ENCODE peak calls at places on chromosomes 3 and 15, in seven cellular contexts. L, J, X, Q, Y, E and B are unnamed samples.

GRCh38 chr3:187765342-187765741 is 20.1 kb upstream of the BCL6 start:
- DNase-seq in L (peak), J (no peak), X (no peak), Q (no peak), Y (peak), E (no peak), B (no peak)

GRCh38 chr15:75034615-75035014 is 11.2 kb downstream of the PPCDC start:
- DNase-seq in L (no peak), J (no peak), X (no peak), Q (no peak), Y (no peak), E (no peak), B (no peak)

GRCh38 chr15:79474252-79474651 is 42.1 kb downstream of the MINAR1 start:
- DNase-seq in L (peak), J (no peak), X (no peak), Q (no peak), Y (peak), E (no peak), B (no peak)

GRCh38 chr3:42179110-42179725 is 86.8 kb downstream of the CCK start:
- DNase-seq in L (peak), J (no peak), X (no peak), Q (peak), Y (peak), E (no peak), B (no peak)

GRCh38 chr3:71416868-71417267 is 166.7 kb downstream of the FOXP1 start:
- DNase-seq in L (no peak), J (no peak), X (no peak), Q (no peak), Y (no peak), E (no peak), B (no peak)

GRCh38 chr3:180980612-180981011 is 8.9 kb downstream of the DNAJC19 start:
- DNase-seq in L (peak), J (no peak), X (no peak), Q (no peak), Y (no peak), E (no peak), B (no peak)

GRCh38 chr15:31372635-31373091 is 46.0 kb downstream of the KLF13 start:
- DNase-seq in L (peak), J (no peak), X (no peak), Q (no peak), Y (peak), E (peak), B (peak)

GRCh38 chr3:132721479-132722164 is 587 bp downstream of the NPHP3 start:
- DNase-seq in L (peak), J (peak), X (peak), Q (peak), Y (peak), E (peak), B (peak)

GRCh38 chr15:63615935-63616334 is 18.7 kb downstream of the FBXL22 start:
- DNase-seq in L (no peak), J (no peak), X (no peak), Q (no peak), Y (no peak), E (no peak), B (no peak)

GRCh38 chr3:57018246-57018645 is 42.2 kb upstream of the SPATA12 start:
- DNase-seq in L (no peak), J (no peak), X (no peak), Q (no peak), Y (no peak), E (no peak), B (no peak)

GRCh38 chr3:54756330-54756731 is 171.5 kb downstream of the LRTM1 start:
- DNase-seq in L (peak), J (no peak), X (no peak), Q (no peak), Y (peak), E (no peak), B (no peak)

GRCh38 chr15:77418341-77419049 is 1.4 kb downstream of the PEAK1 start:
- DNase-seq in L (peak), J (no peak), X (no peak), Q (no peak), Y (peak), E (no peak), B (no peak)

GRCh38 chr3:171776839-171777607 is 33.3 kb downstream of the PLD1 start:
- DNase-seq in L (no peak), J (no peak), X (no peak), Q (no peak), Y (no peak), E (no peak), B (no peak)

GRCh38 chr3:178392553-178392952 is 143.7 kb upstream of the KCNMB2 start:
- DNase-seq in L (peak), J (no peak), X (no peak), Q (no peak), Y (peak), E (no peak), B (no peak)

GRCh38 chr3:21942328-21942727 is 191.3 kb upstream of the ZNF385D start:
- DNase-seq in L (peak), J (no peak), X (no peak), Q (no peak), Y (peak), E (no peak), B (no peak)

GRCh38 chr3:13308406-13308805 is 111.7 kb downstream of the NUP210 start:
- DNase-seq in L (peak), J (peak), X (no peak), Q (no peak), Y (peak), E (peak), B (peak)

GRCh38 chr3:53222183-53222901 is 33.5 kb downstream of the TKT start:
- DNase-seq in L (no peak), J (no peak), X (peak), Q (no peak), Y (no peak), E (no peak), B (no peak)

GRCh38 chr15:31598620-31599019 is 272.0 kb downstream of the KLF13 start:
- DNase-seq in L (no peak), J (no peak), X (peak), Q (peak), Y (no peak), E (no peak), B (peak)

GRCh38 chr3:30657914-30658313 is 51.5 kb downstream of the TGFBR2 start:
- DNase-seq in L (peak), J (no peak), X (no peak), Q (no peak), Y (peak), E (no peak), B (no peak)

GRCh38 chr3:48503406-48504050 is 446 bp downstream of the SHISA5 start:
- DNase-seq in L (peak), J (no peak), X (peak), Q (peak), Y (peak), E (peak), B (no peak)

GRCh38 chr3:49566312-49566711 is 12.0 kb downstream of the BSN start:
- DNase-seq in L (peak), J (no peak), X (no peak), Q (no peak), Y (no peak), E (no peak), B (no peak)

GRCh38 chr15:38860253-38860652 is 295.6 kb upstream of the RASGRP1 start:
- DNase-seq in L (no peak), J (no peak), X (no peak), Q (no peak), Y (peak), E (no peak), B (no peak)

GRCh38 chr15:98154863-98155262 is 194.4 kb downstream of the ARRDC4 start:
- DNase-seq in L (peak), J (no peak), X (no peak), Q (no peak), Y (peak), E (no peak), B (no peak)

GRCh38 chr3:128313181-128313725 is 153.4 kb downstream of the DNAJB8 start:
- DNase-seq in L (no peak), J (no peak), X (no peak), Q (peak), Y (no peak), E (no peak), B (no peak)

GRCh38 chr3:161284989-161285388 is 63.9 kb downstream of the NMD3 start:
- DNase-seq in L (no peak), J (no peak), X (no peak), Q (no peak), Y (peak), E (no peak), B (no peak)

GRCh38 chr15:29936353-29937049 is 114.2 kb upstream of the TJP1 start:
- DNase-seq in L (no peak), J (no peak), X (no peak), Q (no peak), Y (no peak), E (peak), B (no peak)

GRCh38 chr3:3200632-3201212 is 21.2 kb upstream of the CRBN start:
- DNase-seq in L (peak), J (peak), X (no peak), Q (peak), Y (peak), E (peak), B (peak)

GRCh38 chr15:83651541-83651940 is 2.4 kb upstream of the ADAMTSL3 start:
- DNase-seq in L (no peak), J (no peak), X (no peak), Q (no peak), Y (no peak), E (no peak), B (no peak)

GRCh38 chr3:160739079-160739478 is 17.0 kb upstream of the PPM1L start:
- DNase-seq in L (peak), J (no peak), X (no peak), Q (no peak), Y (peak), E (no peak), B (no peak)

GRCh38 chr15:41957021-41957897 is 15.1 kb downstream of the EHD4 start:
- DNase-seq in L (no peak), J (no peak), X (no peak), Q (no peak), Y (no peak), E (no peak), B (no peak)

GRCh38 chr15:63715818-63716217 is 117.9 kb downstream of the HERC1 start:
- DNase-seq in L (no peak), J (no peak), X (no peak), Q (no peak), Y (no peak), E (no peak), B (no peak)

GRCh38 chr3:162971715-162972114 is 1475.1 kb downstream of the OTOL1 start:
- DNase-seq in L (no peak), J (no peak), X (no peak), Q (no peak), Y (no peak), E (no peak), B (no peak)

GRCh38 chr3:111999924-112000835 is 1.5 kb downstream of the TAGLN3 start:
- DNase-seq in L (no peak), J (no peak), X (no peak), Q (no peak), Y (no peak), E (no peak), B (no peak)
- H3K4me3 ChIP-seq in L (no peak), J (peak), X (no peak), Q (no peak), Y (no peak), E (no peak), B (no peak)

GRCh38 chr3:1082024-1082633 is 10.7 kb upstream of the CNTN6 start:
- DNase-seq in L (peak), J (peak), X (no peak), Q (peak), Y (no peak), E (peak), B (no peak)
- TF ChIP-seq CTCF in L (peak), J (peak), X (peak), Q (peak), Y (peak), E (peak), B (peak)

DNA sequence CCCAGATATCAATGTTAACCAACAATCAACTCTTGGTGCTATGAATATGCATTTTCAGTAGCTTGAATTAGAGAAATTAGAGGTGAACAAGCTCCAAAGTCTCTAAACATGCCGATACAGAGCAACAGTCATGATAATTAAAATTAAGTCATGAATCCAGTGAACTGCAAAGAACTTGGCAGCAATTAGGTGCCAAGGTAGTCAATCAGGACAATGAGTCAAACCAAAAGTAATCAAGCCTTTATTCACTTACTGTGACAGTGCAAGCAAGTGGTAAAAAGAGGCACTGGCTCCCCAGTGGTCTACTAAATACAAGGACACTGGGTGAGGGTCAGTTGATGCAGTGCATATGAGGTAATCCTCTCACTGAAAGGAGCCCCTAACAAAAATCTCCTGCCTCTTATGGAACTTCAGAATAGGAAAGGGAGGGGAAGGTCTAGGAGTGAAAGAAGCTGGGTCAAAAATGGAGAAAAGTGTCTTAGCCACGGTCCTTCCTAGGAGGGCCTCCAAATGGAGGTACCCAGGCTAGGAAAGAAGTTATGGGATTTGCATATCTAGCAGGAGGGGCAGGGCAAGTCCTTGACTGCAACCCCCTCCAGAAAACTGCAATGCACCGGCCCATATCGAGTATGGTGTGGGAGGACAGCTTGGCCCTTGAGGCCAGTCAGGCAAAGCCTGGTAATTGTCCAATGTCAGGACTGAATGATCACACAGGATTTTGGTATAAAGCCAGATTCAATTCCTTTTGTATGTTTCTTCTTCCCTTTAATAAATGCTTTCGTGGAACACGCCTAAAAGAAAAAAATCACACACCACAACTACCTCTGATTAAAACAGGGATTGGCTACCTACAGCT is 1.5 kb downstream of the ZNF770 start:
- DNase-seq in L (no peak), J (no peak), X (no peak), Q (no peak), Y (no peak), E (no peak), B (no peak)
- H3K4me3 ChIP-seq in L (peak), J (peak), X (peak), Q (peak), Y (peak), E (no peak), B (peak)

DNA sequence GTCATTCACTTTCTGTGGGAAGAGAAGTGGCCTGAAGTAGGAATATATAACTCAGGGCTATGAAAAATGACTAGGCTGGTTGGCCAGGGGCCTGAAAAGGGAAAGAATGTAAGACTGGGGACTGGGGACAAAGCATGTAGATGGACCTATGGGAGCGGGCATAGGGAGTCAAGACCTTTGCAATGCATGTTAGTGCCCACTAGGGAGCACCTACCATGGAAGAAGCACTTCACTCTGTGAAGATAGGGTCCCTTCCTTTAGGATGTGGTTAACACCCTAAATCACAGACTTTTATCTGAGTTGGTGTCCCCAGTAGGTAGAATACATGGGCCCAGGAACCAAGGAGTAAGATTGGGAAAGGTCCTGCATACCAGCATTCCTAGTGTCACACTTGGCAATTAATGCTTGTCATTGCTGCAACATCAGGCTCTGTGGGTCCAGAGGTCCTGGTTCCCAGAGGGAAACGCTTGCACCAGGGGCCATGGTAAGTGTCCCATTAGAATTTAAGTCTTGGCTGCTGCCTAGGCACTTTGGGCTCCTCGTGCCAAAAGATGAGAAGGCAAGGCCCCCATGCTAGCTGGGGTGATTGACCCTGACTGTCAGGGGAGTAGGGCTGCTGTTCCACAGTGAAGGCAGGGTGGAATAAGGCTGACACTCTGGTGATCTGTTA is 79.6 kb downstream of the CRYGS start:
- DNase-seq in L (no peak), J (no peak), X (no peak), Q (no peak), Y (no peak), E (no peak), B (no peak)
- TF ChIP-seq CTCF in L (no peak), J (no peak), X (no peak), Q (no peak), Y (no peak), E (peak), B (peak)

GRCh38 chr3:153757839-153758238 is 363.4 kb upstream of the ARHGEF26 start:
- DNase-seq in L (peak), J (no peak), X (no peak), Q (no peak), Y (no peak), E (no peak), B (no peak)

GRCh38 chr3:153760952-153761351 is 360.2 kb upstream of the ARHGEF26 start:
- DNase-seq in L (no peak), J (no peak), X (no peak), Q (no peak), Y (no peak), E (no peak), B (no peak)

GRCh38 chr3:153767601-153768558 is 353.3 kb upstream of the ARHGEF26 start:
- DNase-seq in L (no peak), J (no peak), X (no peak), Q (no peak), Y (no peak), E (no peak), B (no peak)

GRCh38 chr3:153756816-153757215 is 364.4 kb upstream of the ARHGEF26 start:
- DNase-seq in L (peak), J (no peak), X (no peak), Q (no peak), Y (peak), E (no peak), B (no peak)

DNA sequence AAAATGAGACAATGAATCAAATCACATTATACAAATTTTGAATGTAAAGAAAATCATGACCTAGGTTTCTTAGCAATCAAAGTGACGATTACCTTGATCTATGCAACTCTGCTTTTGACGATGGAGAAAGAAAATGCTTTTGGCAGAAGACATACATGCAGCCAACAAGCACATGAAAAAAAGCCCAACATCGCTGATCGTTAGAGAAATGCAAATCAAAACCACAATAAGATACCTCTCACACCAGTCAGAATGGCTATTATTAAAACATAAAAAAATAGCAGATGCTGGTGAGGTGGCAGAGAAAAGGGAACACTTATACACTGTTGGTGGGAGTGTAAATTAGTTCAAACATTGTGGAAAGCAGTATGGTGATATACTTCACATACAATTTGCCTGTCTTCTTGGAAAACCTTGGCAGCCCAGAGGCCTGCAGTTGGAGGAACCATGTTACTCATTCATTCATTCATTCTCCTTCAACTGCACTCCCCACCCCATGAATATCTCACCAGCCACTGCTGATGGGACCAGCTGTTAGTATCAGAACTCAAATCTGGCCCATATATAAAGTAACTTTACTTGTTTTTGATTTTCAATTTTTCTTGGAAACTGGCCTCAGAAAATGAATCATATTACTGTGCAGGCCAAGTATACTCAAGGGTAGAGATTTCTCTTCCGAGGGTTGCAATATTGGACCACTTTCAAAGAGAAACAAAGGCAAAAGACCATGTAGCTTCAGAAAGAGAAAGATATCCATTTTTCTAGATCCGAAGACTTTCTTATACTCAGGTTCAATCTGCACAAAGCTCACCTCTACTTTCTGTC is 358.6 kb upstream of the ARHGEF26 start:
- DNase-seq in L (peak), J (no peak), X (no peak), Q (no peak), Y (no peak), E (no peak), B (no peak)
- H3K4me3 ChIP-seq in L (no peak), J (no peak), X (no peak), Q (no peak), Y (no peak), E (no peak), B (no peak)

GRCh38 chr3:147385059-147386012 is 21.0 kb downstream of the ZIC4 start:
- DNase-seq in L (no peak), J (no peak), X (no peak), Q (no peak), Y (no peak), E (no peak), B (no peak)

GRCh38 chr3:147380996-147381376 is 25.4 kb downstream of the ZIC4 start:
- DNase-seq in L (no peak), J (no peak), X (no peak), Q (no peak), Y (no peak), E (no peak), B (no peak)

GRCh38 chr3:147384210-147385058 is 21.9 kb downstream of the ZIC4 start:
- DNase-seq in L (no peak), J (no peak), X (no peak), Q (no peak), Y (no peak), E (no peak), B (no peak)

GRCh38 chr3:147381610-147382009 is 24.7 kb downstream of the ZIC4 start:
- DNase-seq in L (no peak), J (no peak), X (no peak), Q (no peak), Y (no peak), E (no peak), B (no peak)

GRCh38 chr3:147383617-147384016 is 22.7 kb downstream of the ZIC4 start:
- DNase-seq in L (no peak), J (no peak), X (no peak), Q (no peak), Y (no peak), E (no peak), B (no peak)
- TF ChIP-seq CTCF in L (peak), J (no peak), X (no peak), Q (no peak), Y (peak), E (no peak), B (peak)

DNA sequence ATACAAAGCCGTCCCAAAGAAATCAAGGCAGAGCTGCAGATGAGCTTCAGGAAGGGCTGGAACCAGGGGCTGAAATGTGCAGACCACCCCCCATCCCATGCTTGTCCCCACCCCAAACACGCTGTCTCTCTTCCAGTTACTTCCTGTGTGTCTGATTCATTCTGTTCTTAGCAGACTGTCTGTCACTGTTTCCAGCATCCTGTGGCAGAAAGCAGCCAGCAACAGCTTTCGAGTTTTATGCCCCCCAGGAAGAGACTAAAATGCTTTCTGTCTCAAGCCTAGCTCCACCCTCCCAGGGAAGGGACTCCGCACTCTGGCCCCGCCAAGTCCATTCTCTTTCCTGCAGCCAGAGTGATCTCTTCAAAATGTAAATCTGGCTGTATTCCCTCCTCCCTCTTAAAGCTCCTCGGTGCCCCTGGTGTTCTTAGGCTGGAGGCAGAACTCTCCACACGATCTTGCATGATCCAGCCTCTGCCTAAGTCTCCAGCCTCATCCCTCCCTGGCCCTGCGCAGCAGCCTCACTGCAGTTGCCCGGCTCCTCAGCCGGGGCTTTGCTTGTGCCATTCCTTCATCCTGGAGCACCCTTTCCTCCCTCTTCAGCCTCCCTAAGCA is 41.5 kb downstream of the HRH1 start:
- DNase-seq in L (peak), J (no peak), X (no peak), Q (no peak), Y (no peak), E (no peak), B (no peak)
- H3K4me3 ChIP-seq in L (peak), J (no peak), X (no peak), Q (no peak), Y (peak), E (no peak), B (no peak)